ENCODE peak calls at places on chromosomes 7 and 10, in six cellular contexts. Z is LoVo, Y is NT2/D1, J is neural crest cell, C is memory B cell, V is hypothalamus. B is an unnamed sample.

GRCh38 chr7:23709081-23709746 is 805 bp upstream of the STK31 start:
- DNase-seq in Z (peak; percentile 52), J (no peak), C (no peak), Y (no peak), V (no peak), B (no peak)

GRCh38 chr7:66630529-66630928 is 1.8 kb downstream of the KCTD7 start:
- DNase-seq in V (no peak), J (no peak), Y (no peak), Z (no peak), C (no peak), B (no peak)

GRCh38 chr7:97187067-97187466 is 69.6 kb downstream of the SDHAF3 start:
- DNase-seq in Z (no peak), C (no peak), V (no peak), Y (no peak), J (no peak), B (no peak)

GRCh38 chr10:17562572-17562971 is 54.6 kb downstream of the HACD1 start:
- DNase-seq in V (no peak), C (no peak), J (no peak), Y (peak; percentile 9), Z (no peak), B (no peak)

GRCh38 chr7:88450874-88451273 is 144.2 kb upstream of the STEAP4 start:
- DNase-seq in V (no peak), J (no peak), C (no peak), Z (no peak), Y (no peak), B (no peak)

GRCh38 chr7:157565201-157565626 is 228.4 kb downstream of the DNAJB6 start:
- DNase-seq in Y (no peak), J (no peak), V (no peak), C (no peak), Z (no peak), B (no peak)

GRCh38 chr10:18010050-18010449 is 58.3 kb downstream of the SLC39A12 start:
- DNase-seq in V (no peak), Y (no peak), C (no peak), Z (no peak), J (no peak), B (no peak)

GRCh38 chr7:66265566-66265965 is 60.4 kb downstream of the TPST1 start:
- DNase-seq in J (no peak), V (no peak), Y (no peak), C (no peak), Z (no peak), B (no peak)

GRCh38 chr7:13541326-13541725 is 448.1 kb downstream of the ETV1 start:
- DNase-seq in Z (no peak), V (no peak), J (no peak), C (no peak), Y (no peak), B (no peak)

GRCh38 chr7:155585956-155586355 is 39.6 kb upstream of the CNPY1 start:
- DNase-seq in C (no peak), Z (no peak), J (no peak), Y (no peak), V (no peak), B (no peak)

GRCh38 chr10:126421745-126422144 is 33.5 kb upstream of the ADAM12 start:
- DNase-seq in Z (peak; percentile 21), Y (no peak), V (no peak), J (no peak), C (no peak), B (no peak)

GRCh38 chr7:154744226-154744860 is 258.6 kb downstream of the PAXIP1 start:
- DNase-seq in C (no peak), J (peak; percentile 70), Y (peak; percentile 48), V (peak; percentile 59), Z (peak; percentile 41), B (no peak)

GRCh38 chr10:17229016-17229716 is 1.1 kb downstream of the VIM start:
- DNase-seq in Z (peak; percentile 7), V (no peak), J (peak; percentile 84), C (peak; percentile 66), Y (no peak), B (peak; percentile 81)